ENCODE peak calls at places on chromosomes 5 and 9, in four cellular contexts. One of them, this sample, is unnamed.

GRCh38 chr9:129615407-129616285 is 5.3 kb downstream of the C9orf50 start:
- DNase-seq in choroid plexus epithelial cell: no peak
- DNase-seq in activated CD8-positive, alpha-beta T cell treated with anti-CD3 and anti-CD28 coated beads for 36 hours: no peak
- DNase-seq in T-helper 2 cell: no peak
- DNase-seq in this sample: no peak

GRCh38 chr5:140151719-140152609 is 23.0 kb upstream of the CYSTM1 start:
- DNase-seq in activated CD8-positive, alpha-beta T cell treated with anti-CD3 and anti-CD28 coated beads for 36 hours: no peak
- DNase-seq in choroid plexus epithelial cell: no peak
- DNase-seq in T-helper 2 cell: no peak
- DNase-seq in this sample: no peak

GRCh38 chr9:119771336-119771735 is 402.1 kb upstream of the BRINP1 start:
- DNase-seq in activated CD8-positive, alpha-beta T cell treated with anti-CD3 and anti-CD28 coated beads for 36 hours: no peak
- DNase-seq in choroid plexus epithelial cell: no peak
- DNase-seq in T-helper 2 cell: no peak
- DNase-seq in this sample: no peak

GRCh38 chr5:149474198-149474597 is 77.0 kb downstream of the CSNK1A1 start:
- DNase-seq in T-helper 2 cell: no peak
- DNase-seq in choroid plexus epithelial cell: no peak
- DNase-seq in activated CD8-positive, alpha-beta T cell treated with anti-CD3 and anti-CD28 coated beads for 36 hours: no peak
- DNase-seq in this sample: no peak

GRCh38 chr9:128276574-128277270 is 646 bp downstream of the SWI5 start:
- DNase-seq in activated CD8-positive, alpha-beta T cell treated with anti-CD3 and anti-CD28 coated beads for 36 hours: no peak
- DNase-seq in T-helper 2 cell: no peak
- DNase-seq in choroid plexus epithelial cell: peak
- DNase-seq in this sample: peak

GRCh38 chr9:13863112-13863511 is 450.8 kb downstream of the NFIB start:
- DNase-seq in choroid plexus epithelial cell: peak
- DNase-seq in activated CD8-positive, alpha-beta T cell treated with anti-CD3 and anti-CD28 coated beads for 36 hours: no peak
- DNase-seq in T-helper 2 cell: no peak
- DNase-seq in this sample: peak

GRCh38 chr5:38467353-38468040 is 88.9 kb downstream of the LIFR start:
- DNase-seq in choroid plexus epithelial cell: peak
- DNase-seq in T-helper 2 cell: no peak
- DNase-seq in activated CD8-positive, alpha-beta T cell treated with anti-CD3 and anti-CD28 coated beads for 36 hours: no peak
- DNase-seq in this sample: peak

GRCh38 chr5:59522201-59522831 is 371.2 kb downstream of the PDE4D start:
- DNase-seq in choroid plexus epithelial cell: no peak
- DNase-seq in T-helper 2 cell: no peak
- DNase-seq in activated CD8-positive, alpha-beta T cell treated with anti-CD3 and anti-CD28 coated beads for 36 hours: no peak
- DNase-seq in this sample: peak

GRCh38 chr9:136147890-136148714 is 29.4 kb upstream of the TMEM250 start:
- DNase-seq in T-helper 2 cell: no peak
- DNase-seq in activated CD8-positive, alpha-beta T cell treated with anti-CD3 and anti-CD28 coated beads for 36 hours: no peak
- DNase-seq in choroid plexus epithelial cell: no peak
- DNase-seq in this sample: no peak

GRCh38 chr5:128464596-128464995 is 73.4 kb downstream of the FBN2 start:
- DNase-seq in activated CD8-positive, alpha-beta T cell treated with anti-CD3 and anti-CD28 coated beads for 36 hours: no peak
- DNase-seq in T-helper 2 cell: no peak
- DNase-seq in choroid plexus epithelial cell: no peak
- DNase-seq in this sample: no peak

GRCh38 chr5:20420991-20421595 is 433.1 kb upstream of the CDH18 start:
- DNase-seq in T-helper 2 cell: no peak
- DNase-seq in activated CD8-positive, alpha-beta T cell treated with anti-CD3 and anti-CD28 coated beads for 36 hours: no peak
- DNase-seq in choroid plexus epithelial cell: no peak
- DNase-seq in this sample: no peak

GRCh38 chr5:14406554-14406849 is 175.1 kb upstream of the OTULINL start:
- DNase-seq in T-helper 2 cell: no peak
- DNase-seq in choroid plexus epithelial cell: peak
- DNase-seq in activated CD8-positive, alpha-beta T cell treated with anti-CD3 and anti-CD28 coated beads for 36 hours: no peak
- DNase-seq in this sample: peak

GRCh38 chr9:133101356-133102189 is 19.5 kb downstream of the RALGDS start:
- DNase-seq in T-helper 2 cell: no peak
- DNase-seq in choroid plexus epithelial cell: no peak
- DNase-seq in activated CD8-positive, alpha-beta T cell treated with anti-CD3 and anti-CD28 coated beads for 36 hours: no peak
- DNase-seq in this sample: no peak

This sample was measured in astrocyte.